ENCODE peak calls at places on chromosomes 12 and 14, in ten cellular contexts. R, L, V, Q, J, F, O, M, A and Y are unnamed samples.
A peak's percentile ranks its signal among the peaks of the same experiment; 100 is the strongest.

GRCh38 chr12:104524026-104524425 is 67.3 kb downstream of the CHST11 start:
- DNase-seq in R (no peak), L (no peak), V (peak; percentile 80), Q (no peak), J (peak; percentile 60), F (no peak), O (no peak), M (no peak), A (no peak), Y (no peak)

GRCh38 chr12:21774358-21775129 is at the start of gene KCNJ8:
- DNase-seq in R (peak; percentile 64), L (peak; percentile 91), V (peak; percentile 22), Q (no peak), J (no peak), F (peak; percentile 83), O (peak; percentile 76), M (no peak), A (peak; percentile 87), Y (no peak)

GRCh38 chr14:61153914-61154545 is 127.1 kb downstream of the TMEM30B start:
- DNase-seq in R (no peak), L (no peak), V (no peak), Q (no peak), J (no peak), F (no peak), O (no peak), M (no peak), A (no peak), Y (no peak)

GRCh38 chr14:90512332-90512951 is 115.6 kb downstream of the CALM1 start:
- DNase-seq in R (no peak), L (no peak), V (no peak), Q (no peak), J (no peak), F (no peak), O (no peak), M (no peak), A (peak; percentile 73), Y (no peak)

GRCh38 chr14:82182646-82183045 is 649.0 kb upstream of the SEL1L start:
- DNase-seq in R (no peak), L (no peak), V (no peak), Q (no peak), J (no peak), F (no peak), O (no peak), M (no peak), A (no peak), Y (no peak)

GRCh38 chr14:102512713-102513373 is 3.3 kb upstream of the ANKRD9 start:
- DNase-seq in R (no peak), L (no peak), V (no peak), Q (no peak), J (no peak), F (no peak), O (no peak), M (no peak), A (no peak), Y (no peak)

GRCh38 chr12:93061414-93062099 is 132.5 kb upstream of the EEA1 start:
- DNase-seq in R (no peak), L (peak; percentile 58), V (no peak), Q (no peak), J (no peak), F (peak; percentile 27), O (peak; percentile 10), M (no peak), A (no peak), Y (no peak)

GRCh38 chr12:5096241-5096880 is 52.7 kb downstream of the KCNA5 start:
- DNase-seq in R (no peak), L (no peak), V (peak; percentile 80), Q (no peak), J (no peak), F (no peak), O (no peak), M (no peak), A (no peak), Y (no peak)

GRCh38 chr14:97456497-97456896 is 659.3 kb downstream of the VRK1 start:
- DNase-seq in R (no peak), L (no peak), V (no peak), Q (no peak), J (no peak), F (no peak), O (no peak), M (no peak), A (no peak), Y (no peak)

GRCh38 chr12:53481957-53482586 is 17.2 kb downstream of the MAP3K12 start:
- DNase-seq in R (no peak), L (no peak), V (no peak), Q (no peak), J (no peak), F (no peak), O (no peak), M (peak; percentile 34), A (no peak), Y (no peak)

GRCh38 chr14:59337151-59337611 is 128.0 kb downstream of the GPR135 start:
- DNase-seq in R (no peak), L (peak; percentile 26), V (peak; percentile 89), Q (no peak), J (peak; percentile 31), F (peak; percentile 81), O (peak; percentile 75), M (no peak), A (no peak), Y (peak; percentile 57)

GRCh38 chr14:92729632-92730358 is 18.6 kb downstream of the LGMN start:
- DNase-seq in R (no peak), L (no peak), V (peak; percentile 78), Q (no peak), J (peak; percentile 59), F (no peak), O (no peak), M (peak; percentile 24), A (no peak), Y (peak; percentile 80)

GRCh38 chr14:74669846-74670245 is 43.0 kb downstream of the AREL1 start:
- DNase-seq in R (no peak), L (no peak), V (no peak), Q (no peak), J (no peak), F (no peak), O (no peak), M (no peak), A (no peak), Y (no peak)

GRCh38 chr12:96401061-96401871 is 1.0 kb upstream of the CDK17 start:
- DNase-seq in R (no peak), L (peak; percentile 30), V (peak; percentile 84), Q (peak; percentile 28), J (no peak), F (no peak), O (no peak), M (peak; percentile 57), A (no peak), Y (peak; percentile 72)
- TF ChIP-seq CTCF in R (peak; percentile 62), L (peak; percentile 46), V (peak; percentile 64), Q (peak; percentile 72), J (peak; percentile 38), F (peak; percentile 46), O (peak; percentile 39), M (peak; percentile 64), A (peak; percentile 19), Y (peak; percentile 16)

GRCh38 chr14:35300228-35300627 is 8.0 kb downstream of the PSMA6 start:
- DNase-seq in R (no peak), L (no peak), V (no peak), Q (no peak), J (no peak), F (no peak), O (no peak), M (no peak), A (no peak), Y (no peak)

GRCh38 chr14:35299708-35300107 is 7.5 kb downstream of the PSMA6 start:
- DNase-seq in R (no peak), L (no peak), V (no peak), Q (no peak), J (no peak), F (no peak), O (no peak), M (no peak), A (no peak), Y (no peak)

GRCh38 chr14:35295845-35296161 is 3.6 kb downstream of the PSMA6 start:
- DNase-seq in R (no peak), L (no peak), V (no peak), Q (no peak), J (no peak), F (no peak), O (no peak), M (no peak), A (no peak), Y (no peak)

GRCh38 chr14:35296505-35296904 is 4.3 kb downstream of the PSMA6 start:
- DNase-seq in R (no peak), L (no peak), V (peak; percentile 38), Q (no peak), J (no peak), F (no peak), O (no peak), M (no peak), A (no peak), Y (peak; percentile 11)

GRCh38 chr14:35297677-35298076 is 5.5 kb downstream of the PSMA6 start:
- DNase-seq in R (no peak), L (no peak), V (no peak), Q (no peak), J (no peak), F (no peak), O (no peak), M (no peak), A (no peak), Y (no peak)
- TF ChIP-seq CTCF in R (no peak), L (no peak), V (no peak), Q (no peak), J (no peak), F (no peak), O (no peak), M (no peak), A (no peak), Y (no peak)

GRCh38 chr14:63076476-63076875 is 31.2 kb upstream of the KCNH5 start:
- DNase-seq in R (no peak), L (no peak), V (no peak), Q (no peak), J (no peak), F (no peak), O (no peak), M (no peak), A (no peak), Y (peak; percentile 12)
- TF ChIP-seq CTCF in R (no peak), L (no peak), V (no peak), Q (no peak), J (no peak), F (no peak), O (no peak), M (no peak), A (no peak), Y (no peak)

DNA sequence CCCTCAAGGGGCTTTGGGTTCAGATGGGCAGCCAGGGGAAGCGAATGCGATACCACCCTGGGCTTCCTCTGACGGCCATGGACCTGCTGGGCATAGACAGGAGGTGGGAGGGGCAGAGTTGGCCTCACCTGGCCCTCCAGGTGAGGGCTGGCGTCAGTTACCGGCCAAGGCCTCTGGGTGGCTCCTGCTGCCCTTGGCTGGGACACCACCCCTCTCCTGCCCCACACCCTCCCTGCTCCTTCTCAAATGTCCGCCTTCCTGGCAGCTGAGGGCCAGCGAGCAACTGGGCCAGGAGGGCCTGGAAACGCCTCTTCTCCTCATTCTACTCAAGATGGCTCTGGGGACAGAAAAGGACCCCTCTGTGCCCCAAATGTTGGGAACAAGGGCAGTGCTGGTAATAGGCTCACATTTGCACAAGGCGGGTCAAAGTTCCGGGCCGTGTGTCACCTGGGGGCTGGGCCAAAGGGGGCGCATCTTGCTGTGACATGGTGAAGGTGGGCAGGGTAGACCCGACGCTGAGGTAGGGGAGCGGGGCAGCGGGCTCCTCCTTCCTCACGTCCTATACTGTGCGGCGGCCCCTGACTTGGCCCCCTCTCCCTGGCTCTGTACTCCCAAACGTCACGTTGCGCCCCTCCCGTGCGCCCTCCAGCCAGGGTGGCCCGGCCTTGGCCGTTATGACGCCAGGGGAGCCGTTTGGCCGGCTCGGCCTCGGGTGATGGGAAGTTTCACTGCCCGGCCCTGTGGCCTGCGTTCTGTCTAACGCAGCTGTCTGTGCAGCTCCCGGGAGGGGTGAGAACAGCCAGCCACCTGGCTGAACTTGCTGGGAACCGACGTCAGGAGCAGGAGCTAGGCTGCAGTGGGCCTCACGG is 18.1 kb upstream of the DLK1 start:
- DNase-seq in R (no peak), L (peak; percentile 48), V (no peak), Q (peak; percentile 56), J (no peak), F (peak; percentile 83), O (peak; percentile 53), M (no peak), A (peak; percentile 85), Y (peak; percentile 70)
- TF ChIP-seq CTCF in R (no peak), L (no peak), V (no peak), Q (peak; percentile 66), J (no peak), F (no peak), O (no peak), M (no peak), A (peak; percentile 13), Y (no peak)